ENCODE peak calls at places on chromosomes 11 and 22, in five cellular contexts. One of them, this sample, is unnamed.

GRCh38 chr22:33909075-33909458 is 11.2 kb downstream of the LARGE1 start:
- DNase-seq in neural progenitor cell: no peak
- DNase-seq in CD8-positive, alpha-beta T cell: no peak
- DNase-seq in uterus: peak; percentile 48
- DNase-seq in AG04450: peak; percentile 51
- DNase-seq in this sample: no peak

GRCh38 chr11:98289592-98289991 is 731.2 kb upstream of the CNTN5 start:
- DNase-seq in AG04450: no peak
- DNase-seq in CD8-positive, alpha-beta T cell: no peak
- DNase-seq in neural progenitor cell: no peak
- DNase-seq in uterus: no peak
- DNase-seq in this sample: no peak

GRCh38 chr22:36079041-36079440 is 50.4 kb upstream of the RBFOX2 start:
- DNase-seq in CD8-positive, alpha-beta T cell: no peak
- DNase-seq in uterus: no peak
- DNase-seq in neural progenitor cell: no peak
- DNase-seq in AG04450: no peak
- DNase-seq in this sample: no peak

GRCh38 chr22:44775862-44776261 is 23.5 kb downstream of the ARHGAP8 start:
- DNase-seq in uterus: no peak
- DNase-seq in CD8-positive, alpha-beta T cell: no peak
- DNase-seq in AG04450: no peak
- DNase-seq in neural progenitor cell: no peak
- DNase-seq in this sample: no peak

GRCh38 chr11:46361283-46362145 is 14.3 kb downstream of the DGKZ start:
- DNase-seq in uterus: no peak
- DNase-seq in AG04450: no peak
- DNase-seq in neural progenitor cell: no peak
- DNase-seq in CD8-positive, alpha-beta T cell: peak; percentile 55
- DNase-seq in this sample: no peak

GRCh38 chr11:43905788-43906187 is 25.2 kb downstream of the ALKBH3 start:
- DNase-seq in neural progenitor cell: no peak
- DNase-seq in CD8-positive, alpha-beta T cell: no peak
- DNase-seq in uterus: peak; percentile 41
- DNase-seq in AG04450: no peak
- DNase-seq in this sample: no peak

GRCh38 chr22:33438273-33438672 is 380.1 kb upstream of the SYN3 start:
- DNase-seq in neural progenitor cell: no peak
- DNase-seq in AG04450: peak; percentile 36
- DNase-seq in uterus: peak; percentile 15
- DNase-seq in CD8-positive, alpha-beta T cell: no peak
- DNase-seq in this sample: peak; percentile 88

GRCh38 chr11:90448280-90448679 is 225.4 kb upstream of the CHORDC1 start:
- DNase-seq in CD8-positive, alpha-beta T cell: no peak
- DNase-seq in uterus: no peak
- DNase-seq in neural progenitor cell: no peak
- DNase-seq in AG04450: no peak
- DNase-seq in this sample: no peak

GRCh38 chr22:31631381-31631780 is 30.6 kb downstream of the PISD start:
- DNase-seq in uterus: no peak
- DNase-seq in neural progenitor cell: no peak
- DNase-seq in AG04450: no peak
- DNase-seq in CD8-positive, alpha-beta T cell: no peak
- DNase-seq in this sample: no peak

GRCh38 chr11:13415201-13415600 is 47.8 kb downstream of the BTBD10 start:
- DNase-seq in AG04450: no peak
- DNase-seq in neural progenitor cell: no peak
- DNase-seq in CD8-positive, alpha-beta T cell: no peak
- DNase-seq in uterus: no peak
- DNase-seq in this sample: no peak

GRCh38 chr11:130720232-130720787 is 196.0 kb downstream of the SNX19 start:
- DNase-seq in neural progenitor cell: no peak
- DNase-seq in uterus: no peak
- DNase-seq in CD8-positive, alpha-beta T cell: no peak
- DNase-seq in AG04450: no peak
- DNase-seq in this sample: no peak

GRCh38 chr11:4684631-4685285 is 12.9 kb downstream of the OR51E2 start:
- DNase-seq in CD8-positive, alpha-beta T cell: no peak
- DNase-seq in neural progenitor cell: no peak
- DNase-seq in AG04450: no peak
- DNase-seq in uterus: no peak
- DNase-seq in this sample: no peak

GRCh38 chr22:48316245-48316875 is 1511.3 kb downstream of the BRD1 start:
- DNase-seq in AG04450: no peak
- DNase-seq in uterus: peak; percentile 6
- DNase-seq in CD8-positive, alpha-beta T cell: no peak
- DNase-seq in neural progenitor cell: no peak
- DNase-seq in this sample: no peak

GRCh38 chr11:58434217-58434616 is 6.3 kb upstream of the OR5B2 start:
- DNase-seq in AG04450: no peak
- DNase-seq in CD8-positive, alpha-beta T cell: no peak
- DNase-seq in uterus: no peak
- DNase-seq in neural progenitor cell: no peak
- DNase-seq in this sample: no peak

GRCh38 chr11:123434262-123434661 is 4.2 kb downstream of the GRAMD1B start:
- DNase-seq in neural progenitor cell: peak; percentile 41
- DNase-seq in AG04450: no peak
- DNase-seq in uterus: no peak
- DNase-seq in CD8-positive, alpha-beta T cell: no peak
- DNase-seq in this sample: no peak
- TF ChIP-seq CTCF in neural progenitor cell: peak; percentile 36
- TF ChIP-seq CTCF in AG04450: peak; percentile 26
- TF ChIP-seq CTCF in uterus: no peak
- TF ChIP-seq CTCF in CD8-positive, alpha-beta T cell: peak; percentile 24
- TF ChIP-seq CTCF in this sample: no peak

GRCh38 chr11:118340437-118340836 is 2.1 kb downstream of the CD3D start:
- DNase-seq in uterus: no peak
- DNase-seq in neural progenitor cell: no peak
- DNase-seq in CD8-positive, alpha-beta T cell: no peak
- DNase-seq in AG04450: no peak
- DNase-seq in this sample: no peak
- H3K4me3 ChIP-seq in uterus: no peak overlapping the region
- H3K4me3 ChIP-seq in neural progenitor cell: no peak overlapping the region
- H3K4me3 ChIP-seq in CD8-positive, alpha-beta T cell: peak overlapping the region; percentile 92
- H3K4me3 ChIP-seq in AG04450: no peak overlapping the region
- H3K4me3 ChIP-seq in this sample: no peak overlapping the region

DNA sequence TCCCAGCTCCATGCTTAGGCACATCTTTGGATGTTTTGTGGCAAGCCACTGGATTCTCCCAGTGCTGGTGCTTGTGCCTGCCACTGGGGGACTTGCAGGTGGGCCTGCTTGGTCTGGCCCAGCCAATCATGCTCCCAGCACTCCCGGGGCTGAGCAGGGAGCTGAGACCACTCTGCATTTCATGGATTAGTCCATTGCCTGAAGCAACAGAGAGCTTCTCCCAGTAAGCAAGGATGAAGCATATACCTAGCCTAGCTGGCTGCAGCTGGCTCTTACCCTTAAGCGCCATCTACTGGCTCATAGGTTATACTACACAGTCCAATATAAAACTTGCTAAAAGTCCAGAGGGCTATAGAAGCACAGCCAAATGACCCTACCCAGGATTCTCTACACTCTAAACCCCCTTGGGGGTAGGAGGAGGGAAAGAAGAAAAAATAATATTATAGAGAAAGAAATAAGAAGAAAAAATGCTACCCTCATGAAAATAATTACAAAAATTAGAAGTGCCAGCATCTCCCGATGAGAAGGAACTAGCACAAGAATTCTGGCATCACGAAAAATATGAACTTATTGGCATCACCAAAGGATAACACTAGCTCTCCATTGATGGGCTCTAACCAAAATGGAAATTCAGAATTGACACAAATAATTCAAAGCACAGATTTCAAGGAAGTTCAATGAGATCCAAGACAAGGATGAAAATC is 275.3 kb downstream of the C11orf87 start:
- DNase-seq in CD8-positive, alpha-beta T cell: no peak
- DNase-seq in neural progenitor cell: peak; percentile 77
- DNase-seq in uterus: no peak
- DNase-seq in AG04450: peak; percentile 15
- DNase-seq in this sample: no peak
- TF ChIP-seq CTCF in CD8-positive, alpha-beta T cell: peak; percentile 21
- TF ChIP-seq CTCF in neural progenitor cell: peak; percentile 77
- TF ChIP-seq CTCF in uterus: no peak
- TF ChIP-seq CTCF in AG04450: peak; percentile 75
- TF ChIP-seq CTCF in this sample: peak; percentile 77

GRCh38 chr11:110028904-110029303 is 64.3 kb upstream of the ZC3H12C start:
- DNase-seq in AG04450: no peak
- DNase-seq in CD8-positive, alpha-beta T cell: no peak
- DNase-seq in uterus: no peak
- DNase-seq in neural progenitor cell: no peak
- DNase-seq in this sample: no peak
- H3K4me3 ChIP-seq in AG04450: no peak overlapping the region
- H3K4me3 ChIP-seq in CD8-positive, alpha-beta T cell: no peak overlapping the region
- H3K4me3 ChIP-seq in uterus: no peak overlapping the region
- H3K4me3 ChIP-seq in neural progenitor cell: no peak overlapping the region
- H3K4me3 ChIP-seq in this sample: no peak overlapping the region

GRCh38 chr11:10287140-10287539 is 6.9 kb downstream of the SBF2 start:
- DNase-seq in neural progenitor cell: no peak
- DNase-seq in uterus: no peak
- DNase-seq in AG04450: no peak
- DNase-seq in CD8-positive, alpha-beta T cell: no peak
- DNase-seq in this sample: no peak

GRCh38 chr11:10289765-10290420 is 4.1 kb downstream of the SBF2 start:
- DNase-seq in AG04450: no peak
- DNase-seq in uterus: no peak
- DNase-seq in CD8-positive, alpha-beta T cell: no peak
- DNase-seq in neural progenitor cell: no peak
- DNase-seq in this sample: no peak

GRCh38 chr11:10288316-10288715 is 5.7 kb downstream of the SBF2 start:
- DNase-seq in CD8-positive, alpha-beta T cell: no peak
- DNase-seq in neural progenitor cell: no peak
- DNase-seq in AG04450: no peak
- DNase-seq in uterus: no peak
- DNase-seq in this sample: no peak

GRCh38 chr11:10288881-10289764 is 4.9 kb downstream of the SBF2 start:
- DNase-seq in uterus: no peak
- DNase-seq in CD8-positive, alpha-beta T cell: no peak
- DNase-seq in AG04450: no peak
- DNase-seq in neural progenitor cell: no peak
- DNase-seq in this sample: no peak

DNA sequence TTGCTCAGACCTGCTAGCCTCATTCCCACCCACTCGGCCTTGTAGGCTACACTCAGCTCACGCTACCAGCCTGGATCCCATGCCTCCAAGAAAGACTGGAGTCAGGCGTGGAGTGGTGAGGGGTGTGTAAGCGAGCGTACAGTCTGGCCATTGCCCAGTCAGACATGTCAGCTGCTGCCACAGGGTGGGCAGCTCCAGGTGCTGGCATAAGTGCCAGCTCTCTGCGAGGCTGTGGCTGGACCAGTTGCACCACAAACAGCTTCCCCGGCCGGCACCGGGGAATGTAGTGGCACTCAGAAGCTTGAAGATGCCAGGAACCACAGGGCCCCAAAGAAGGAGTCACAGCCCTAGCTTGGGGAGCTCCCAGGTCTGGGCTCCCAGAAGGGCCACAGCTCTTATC is 6.3 kb downstream of the SBF2 start:
- DNase-seq in CD8-positive, alpha-beta T cell: no peak
- DNase-seq in uterus: no peak
- DNase-seq in neural progenitor cell: no peak
- DNase-seq in AG04450: no peak
- DNase-seq in this sample: no peak
- TF ChIP-seq CTCF in CD8-positive, alpha-beta T cell: no peak
- TF ChIP-seq CTCF in uterus: no peak
- TF ChIP-seq CTCF in neural progenitor cell: no peak
- TF ChIP-seq CTCF in AG04450: no peak
- TF ChIP-seq CTCF in this sample: no peak

This sample was measured in kidney epithelial cell.